ENCODE peak calls at places on chromosomes 13 and 19, in four cellular contexts. G, B, X and R are unnamed samples.

GRCh38 chr19:29390742-29391141 is 135.1 kb upstream of the VSTM2B start:
- DNase-seq in G (no peak), X (no peak), B (no peak), R (no peak)

GRCh38 chr13:48976677-48977625 is 1.2 kb downstream of the FNDC3A start:
- DNase-seq in G (no peak), X (no peak), B (no peak), R (peak)

GRCh38 chr19:53389591-53390377 is 5.2 kb upstream of the ZNF765 start:
- DNase-seq in X (no peak), G (no peak), B (no peak), R (peak)

GRCh38 chr19:30670011-30670329 is 297.8 kb downstream of the ZNF536 start:
- DNase-seq in X (no peak), B (no peak), G (no peak), R (no peak)

GRCh38 chr13:31320946-31321345 is 121.2 kb downstream of the B3GLCT start:
- DNase-seq in X (no peak), B (no peak), G (no peak), R (no peak)

GRCh38 chr19:50983625-50984292 is at the start of gene KLK7:
- DNase-seq in G (no peak), X (no peak), B (no peak), R (no peak)

GRCh38 chr13:21686761-21687391 is 16.0 kb downstream of the FGF9 start:
- DNase-seq in G (no peak), X (no peak), B (no peak), R (no peak)

GRCh38 chr13:41289463-41289881 is 21.6 kb upstream of the NAA16 start:
- DNase-seq in B (no peak), X (no peak), G (no peak), R (no peak)

GRCh38 chr19:47719047-47719885 is 6.0 kb downstream of the EHD2 start:
- DNase-seq in X (peak), G (peak), B (no peak), R (peak)

GRCh38 chr19:4717191-4717965 is 6.3 kb downstream of the DPP9 start:
- DNase-seq in G (peak), B (no peak), X (no peak), R (no peak)

GRCh38 chr13:31545616-31546015 is 193.7 kb upstream of the RXFP2 start:
- DNase-seq in G (no peak), X (no peak), B (no peak), R (no peak)

GRCh38 chr19:35213678-35214632 is 14.6 kb downstream of the FAM187B start:
- DNase-seq in B (no peak), G (peak), X (no peak), R (peak)

GRCh38 chr13:98976338-98976737 is 1.5 kb downstream of the DOCK9 start:
- DNase-seq in X (no peak), G (no peak), B (no peak), R (no peak)

GRCh38 chr13:90717451-90717936 is 630.0 kb upstream of the MIR17HG start:
- DNase-seq in X (peak), G (peak), B (no peak), R (no peak)

GRCh38 chr19:2327773-2328400 is 499 bp downstream of the LSM7 start:
- DNase-seq in X (peak), G (peak), B (no peak), R (no peak)

GRCh38 chr19:49114630-49115363 is 627 bp downstream of the LIN7B start:
- DNase-seq in G (no peak), B (peak), X (no peak), R (peak)

GRCh38 chr19:17680235-17680722 is 7.9 kb downstream of the UNC13A start:
- DNase-seq in B (no peak), X (no peak), G (no peak), R (peak)

GRCh38 chr19:13366529-13367143 is 139.6 kb downstream of the CACNA1A start:
- DNase-seq in G (no peak), X (no peak), B (no peak), R (peak)

GRCh38 chr19:14519860-14520407 is 1.7 kb upstream of the DNAJB1 start:
- DNase-seq in B (no peak), G (no peak), X (no peak), R (no peak)

GRCh38 chr13:105410602-105411001 is 1124.9 kb downstream of the EFNB2 start:
- DNase-seq in X (no peak), B (peak), G (no peak), R (peak)

GRCh38 chr13:76168661-76169060 is 532.5 kb downstream of the LMO7 start:
- DNase-seq in B (no peak), X (no peak), G (no peak), R (no peak)

GRCh38 chr13:27797228-27797624 is 4.9 kb downstream of the GSX1 start:
- DNase-seq in G (no peak), X (no peak), B (peak), R (no peak)

GRCh38 chr19:39524495-39524894 is 8.2 kb downstream of the EID2B start:
- DNase-seq in X (no peak), B (no peak), G (no peak), R (no peak)

GRCh38 chr19:58357798-58358145 is 4.5 kb upstream of the A1BG start:
- DNase-seq in G (no peak), X (no peak), B (no peak), R (no peak)

GRCh38 chr19:35671818-35672217 is 5.5 kb downstream of the UPK1A start:
- DNase-seq in X (no peak), G (no peak), B (no peak), R (no peak)

GRCh38 chr19:6707658-6708018 is 12.8 kb downstream of the C3 start:
- DNase-seq in G (no peak), X (no peak), B (no peak), R (no peak)

GRCh38 chr13:40402931-40403412 is 263.5 kb downstream of the FOXO1 start:
- DNase-seq in G (peak), X (no peak), B (no peak), R (no peak)

GRCh38 chr13:98368019-98368418 is 190.9 kb upstream of the RNF113B start:
- DNase-seq in X (peak), G (no peak), B (no peak), R (no peak)

GRCh38 chr13:39527961-39528720 is 74.9 kb downstream of the LHFPL6 start:
- DNase-seq in X (peak), B (no peak), G (peak), R (peak)

GRCh38 chr13:110784748-110785147 is 71.2 kb downstream of the ING1 start:
- DNase-seq in X (no peak), B (no peak), G (no peak), R (no peak)

GRCh38 chr19:38524994-38525634 is 91.6 kb downstream of the RYR1 start:
- DNase-seq in G (no peak), X (no peak), B (no peak), R (no peak)

GRCh38 chr13:111502957-111503356 is 182.5 kb downstream of the TEX29 start:
- DNase-seq in G (no peak), B (no peak), X (no peak), R (no peak)

GRCh38 chr19:3897936-3898335 is 17.5 kb downstream of the ATCAY start:
- DNase-seq in X (no peak), G (no peak), B (no peak), R (no peak)

GRCh38 chr19:32870981-32871451 is 1.4 kb upstream of the SLC7A9 start:
- DNase-seq in B (no peak), X (no peak), G (no peak), R (no peak)

GRCh38 chr13:38349386-38350113 is at the start of gene UFM1:
- DNase-seq in G (peak), B (peak), X (peak), R (peak)

GRCh38 chr19:16945762-16946465 is 57.1 kb downstream of the F2RL3 start:
- DNase-seq in G (no peak), X (no peak), B (no peak), R (no peak)

GRCh38 chr19:8149261-8150094 is at the start of gene FBN3:
- DNase-seq in B (peak), G (no peak), X (no peak), R (no peak)